ENCODE peak calls at places on chromosomes 13 and 19, in six cellular contexts. One of them, this sample, is unnamed. For H3K27me3, the result is how much of the 10 kb centered on the place peaks cover.

GRCh38 chr19:42140125-42140754 is 8.0 kb upstream of the POU2F2 start:
- DNase-seq in ascending aorta: no peak
- DNase-seq in psoas muscle: peak
- DNase-seq in SK-N-SH: no peak
- DNase-seq in Peyer's patch: no peak
- DNase-seq in effector memory CD4-positive, alpha-beta T cell: no peak
- DNase-seq in this sample: peak

GRCh38 chr13:30735025-30735967 is at the start of gene ALOX5AP:
- DNase-seq in ascending aorta: no peak
- DNase-seq in psoas muscle: no peak
- DNase-seq in SK-N-SH: no peak
- DNase-seq in Peyer's patch: no peak
- DNase-seq in effector memory CD4-positive, alpha-beta T cell: no peak
- DNase-seq in this sample: no peak

GRCh38 chr19:7515471-7516226 is at the start of gene ZNF358:
- DNase-seq in ascending aorta: peak
- DNase-seq in psoas muscle: peak
- DNase-seq in SK-N-SH: peak
- DNase-seq in Peyer's patch: peak
- DNase-seq in effector memory CD4-positive, alpha-beta T cell: no peak
- DNase-seq in this sample: peak

GRCh38 chr13:23870356-23871146 is 18.6 kb downstream of the MIPEP start:
- DNase-seq in ascending aorta: no peak
- DNase-seq in psoas muscle: no peak
- DNase-seq in SK-N-SH: no peak
- DNase-seq in Peyer's patch: no peak
- DNase-seq in effector memory CD4-positive, alpha-beta T cell: no peak
- DNase-seq in this sample: no peak

GRCh38 chr13:104357174-104357573 is 1291.0 kb upstream of the SLC10A2 start:
- DNase-seq in ascending aorta: no peak
- DNase-seq in psoas muscle: no peak
- DNase-seq in SK-N-SH: peak
- DNase-seq in Peyer's patch: no peak
- DNase-seq in effector memory CD4-positive, alpha-beta T cell: no peak
- DNase-seq in this sample: no peak

GRCh38 chr19:15288146-15288963 is 44.0 kb downstream of the BRD4 start:
- DNase-seq in ascending aorta: no peak
- DNase-seq in psoas muscle: no peak
- DNase-seq in SK-N-SH: peak
- DNase-seq in Peyer's patch: no peak
- DNase-seq in effector memory CD4-positive, alpha-beta T cell: no peak
- DNase-seq in this sample: no peak

GRCh38 chr13:28526876-28527275 is 31.9 kb upstream of the FLT1 start:
- DNase-seq in ascending aorta: no peak
- DNase-seq in psoas muscle: no peak
- DNase-seq in SK-N-SH: no peak
- DNase-seq in Peyer's patch: no peak
- DNase-seq in effector memory CD4-positive, alpha-beta T cell: no peak
- DNase-seq in this sample: no peak

GRCh38 chr13:37029617-37030016 is 29.0 kb downstream of the EXOSC8 start:
- DNase-seq in ascending aorta: no peak
- DNase-seq in psoas muscle: no peak
- DNase-seq in SK-N-SH: peak
- DNase-seq in Peyer's patch: no peak
- DNase-seq in effector memory CD4-positive, alpha-beta T cell: no peak
- DNase-seq in this sample: no peak

GRCh38 chr13:73622375-73622774 is 511.8 kb downstream of the KLF12 start:
- DNase-seq in ascending aorta: no peak
- DNase-seq in psoas muscle: no peak
- DNase-seq in SK-N-SH: no peak
- DNase-seq in Peyer's patch: no peak
- DNase-seq in effector memory CD4-positive, alpha-beta T cell: no peak
- DNase-seq in this sample: no peak

GRCh38 chr13:33284916-33285315 is 639 bp downstream of the STARD13 start:
- DNase-seq in ascending aorta: no peak
- DNase-seq in psoas muscle: no peak
- DNase-seq in SK-N-SH: no peak
- DNase-seq in Peyer's patch: no peak
- DNase-seq in effector memory CD4-positive, alpha-beta T cell: no peak
- DNase-seq in this sample: no peak

GRCh38 chr19:55452381-55453325 is 8.8 kb downstream of the ISOC2 start:
- DNase-seq in ascending aorta: no peak
- DNase-seq in psoas muscle: peak
- DNase-seq in SK-N-SH: peak
- DNase-seq in Peyer's patch: peak
- DNase-seq in effector memory CD4-positive, alpha-beta T cell: no peak
- DNase-seq in this sample: peak

GRCh38 chr19:49390131-49390977 is 2.3 kb downstream of the KASH5 start:
- DNase-seq in ascending aorta: no peak
- DNase-seq in psoas muscle: no peak
- DNase-seq in SK-N-SH: no peak
- DNase-seq in Peyer's patch: no peak
- DNase-seq in effector memory CD4-positive, alpha-beta T cell: no peak
- DNase-seq in this sample: no peak

GRCh38 chr19:49389406-49389805 is 1.4 kb downstream of the KASH5 start:
- DNase-seq in ascending aorta: no peak
- DNase-seq in psoas muscle: no peak
- DNase-seq in SK-N-SH: no peak
- DNase-seq in Peyer's patch: no peak
- DNase-seq in effector memory CD4-positive, alpha-beta T cell: no peak
- DNase-seq in this sample: no peak

GRCh38 chr19:49393871-49394270 is 5.8 kb downstream of the KASH5 start:
- DNase-seq in ascending aorta: no peak
- DNase-seq in psoas muscle: no peak
- DNase-seq in SK-N-SH: no peak
- DNase-seq in Peyer's patch: no peak
- DNase-seq in effector memory CD4-positive, alpha-beta T cell: no peak
- DNase-seq in this sample: no peak

GRCh38 chr19:49390978-49391304 is 2.9 kb downstream of the KASH5 start:
- DNase-seq in ascending aorta: no peak
- DNase-seq in psoas muscle: no peak
- DNase-seq in SK-N-SH: no peak
- DNase-seq in Peyer's patch: no peak
- DNase-seq in effector memory CD4-positive, alpha-beta T cell: no peak
- DNase-seq in this sample: no peak

DNA sequence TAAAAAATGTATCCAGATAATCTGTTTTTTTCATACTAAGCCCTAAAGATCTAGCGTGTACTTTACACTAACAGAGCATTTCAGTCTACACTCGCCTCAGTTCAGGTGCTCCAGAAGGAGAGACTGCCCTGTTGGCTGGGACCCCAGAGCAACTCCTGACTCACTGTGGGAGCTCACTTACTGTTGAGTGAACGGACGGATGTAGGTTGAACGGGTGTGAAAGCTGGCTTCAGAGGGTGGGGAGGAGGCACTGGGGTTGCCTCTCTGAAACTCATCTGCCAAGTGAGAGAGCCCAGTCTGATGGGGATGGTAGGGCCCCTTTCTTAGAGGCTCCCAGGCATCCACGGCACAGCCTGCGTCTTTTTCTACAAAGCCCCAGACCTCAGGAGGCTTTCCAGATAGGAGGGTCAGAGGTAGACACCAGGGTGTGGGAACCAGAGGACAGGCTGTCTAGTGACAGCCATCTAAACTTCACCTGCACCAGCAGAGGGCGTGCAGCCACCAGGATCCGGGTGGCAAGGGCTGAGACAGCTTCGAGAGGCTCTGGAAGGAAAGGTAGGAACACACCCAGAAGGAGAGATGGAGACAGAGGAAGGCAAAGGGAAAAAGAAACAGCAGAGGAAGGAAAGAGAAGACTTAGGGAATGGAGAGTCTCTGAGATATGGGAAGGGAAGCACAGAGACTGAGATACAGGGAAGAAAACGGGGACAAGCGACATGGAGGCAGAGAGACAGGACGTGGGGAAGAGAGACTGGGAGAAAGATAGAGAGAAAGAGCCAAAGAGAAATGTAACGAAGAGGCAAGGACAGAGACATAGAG is 3.7 kb downstream of the KASH5 start:
- DNase-seq in ascending aorta: peak
- DNase-seq in psoas muscle: peak
- DNase-seq in SK-N-SH: peak
- DNase-seq in Peyer's patch: peak
- DNase-seq in effector memory CD4-positive, alpha-beta T cell: peak
- DNase-seq in this sample: peak
- H3K27me3 ChIP-seq in ascending aorta: under half
- H3K27me3 ChIP-seq in psoas muscle: under half
- H3K27me3 ChIP-seq in SK-N-SH: under half
- H3K27me3 ChIP-seq in Peyer's patch: under half
- H3K27me3 ChIP-seq in effector memory CD4-positive, alpha-beta T cell: under half
- H3K27me3 ChIP-seq in this sample: under half

DNA sequence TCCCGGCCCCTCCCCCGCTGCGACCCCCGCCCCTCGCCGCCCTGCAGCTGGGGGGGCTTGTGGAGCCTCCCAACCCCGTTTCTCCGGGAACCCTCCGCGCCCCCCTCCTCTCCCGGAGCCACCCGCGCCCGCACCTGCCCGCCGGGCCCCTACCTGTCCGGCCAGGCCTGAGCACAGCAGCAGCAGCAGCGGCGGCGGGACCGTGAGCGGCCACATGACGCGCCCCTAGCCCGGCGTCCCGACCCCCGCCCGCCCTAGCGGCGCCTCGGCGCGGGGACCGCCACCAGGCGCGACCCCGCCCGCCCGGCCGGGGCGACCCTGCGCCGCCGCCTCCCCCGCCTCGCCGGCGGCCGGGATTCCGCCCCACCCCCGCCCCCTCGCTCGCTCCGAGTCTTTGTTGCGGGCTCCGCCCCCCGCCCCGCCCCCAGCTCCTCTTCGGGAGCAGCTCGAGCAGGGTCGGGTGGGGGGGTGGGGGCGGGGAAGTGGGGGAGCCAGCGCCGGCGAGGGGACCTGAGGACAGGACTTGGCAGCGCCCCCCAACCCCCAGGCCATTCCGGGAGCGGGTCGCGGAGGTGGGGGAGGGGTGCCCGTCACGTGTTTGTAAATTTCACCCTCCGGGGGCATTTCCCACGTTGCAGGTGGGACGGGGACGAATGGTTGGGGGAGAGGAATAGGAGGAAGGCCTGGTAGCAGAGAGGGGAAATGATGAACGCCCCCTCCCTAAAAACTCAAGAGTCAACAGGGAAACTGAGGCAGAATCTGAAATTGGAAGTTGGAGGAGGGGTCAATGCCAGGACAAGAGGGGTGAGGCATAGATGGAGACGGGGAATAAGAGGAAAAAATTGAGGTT is at the start of gene OLFM2:
- DNase-seq in ascending aorta: no peak
- DNase-seq in psoas muscle: no peak
- DNase-seq in SK-N-SH: peak
- DNase-seq in Peyer's patch: no peak
- DNase-seq in effector memory CD4-positive, alpha-beta T cell: no peak
- DNase-seq in this sample: no peak
- H3K27me3 ChIP-seq in ascending aorta: under half
- H3K27me3 ChIP-seq in psoas muscle: under half
- H3K27me3 ChIP-seq in SK-N-SH: under half
- H3K27me3 ChIP-seq in Peyer's patch: under half
- H3K27me3 ChIP-seq in effector memory CD4-positive, alpha-beta T cell: under half
- H3K27me3 ChIP-seq in this sample: under half

GRCh38 chr19:38223617-38224013 is 407 bp downstream of the DPF1 start:
- DNase-seq in ascending aorta: no peak
- DNase-seq in psoas muscle: no peak
- DNase-seq in SK-N-SH: no peak
- DNase-seq in Peyer's patch: no peak
- DNase-seq in effector memory CD4-positive, alpha-beta T cell: no peak
- DNase-seq in this sample: no peak

GRCh38 chr19:38221421-38221820 is 2.6 kb downstream of the DPF1 start:
- DNase-seq in ascending aorta: no peak
- DNase-seq in psoas muscle: no peak
- DNase-seq in SK-N-SH: no peak
- DNase-seq in Peyer's patch: no peak
- DNase-seq in effector memory CD4-positive, alpha-beta T cell: no peak
- DNase-seq in this sample: no peak

GRCh38 chr19:38223119-38223523 is 901 bp downstream of the DPF1 start:
- DNase-seq in ascending aorta: no peak
- DNase-seq in psoas muscle: no peak
- DNase-seq in SK-N-SH: no peak
- DNase-seq in Peyer's patch: no peak
- DNase-seq in effector memory CD4-positive, alpha-beta T cell: no peak
- DNase-seq in this sample: no peak

GRCh38 chr19:38221919-38222828 is 1.8 kb downstream of the DPF1 start:
- DNase-seq in ascending aorta: no peak
- DNase-seq in psoas muscle: no peak
- DNase-seq in SK-N-SH: peak
- DNase-seq in Peyer's patch: no peak
- DNase-seq in effector memory CD4-positive, alpha-beta T cell: no peak
- DNase-seq in this sample: no peak

GRCh38 chr19:38224014-38224862 is at the start of gene DPF1:
- DNase-seq in ascending aorta: no peak
- DNase-seq in psoas muscle: no peak
- DNase-seq in SK-N-SH: peak
- DNase-seq in Peyer's patch: no peak
- DNase-seq in effector memory CD4-positive, alpha-beta T cell: peak
- DNase-seq in this sample: no peak
- H3K27me3 ChIP-seq in ascending aorta: under half
- H3K27me3 ChIP-seq in psoas muscle: under half
- H3K27me3 ChIP-seq in SK-N-SH: under half
- H3K27me3 ChIP-seq in Peyer's patch: under half
- H3K27me3 ChIP-seq in effector memory CD4-positive, alpha-beta T cell: half or more
- H3K27me3 ChIP-seq in this sample: half or more

GRCh38 chr19:40512473-40513344 is 45.9 kb downstream of the SPTBN4 start:
- DNase-seq in ascending aorta: no peak
- DNase-seq in psoas muscle: no peak
- DNase-seq in SK-N-SH: peak
- DNase-seq in Peyer's patch: no peak
- DNase-seq in effector memory CD4-positive, alpha-beta T cell: no peak
- DNase-seq in this sample: no peak

GRCh38 chr19:40512110-40512472 is 45.3 kb downstream of the SPTBN4 start:
- DNase-seq in ascending aorta: no peak
- DNase-seq in psoas muscle: no peak
- DNase-seq in SK-N-SH: no peak
- DNase-seq in Peyer's patch: no peak
- DNase-seq in effector memory CD4-positive, alpha-beta T cell: no peak
- DNase-seq in this sample: no peak

GRCh38 chr19:40513345-40513678 is 46.5 kb downstream of the SPTBN4 start:
- DNase-seq in ascending aorta: no peak
- DNase-seq in psoas muscle: no peak
- DNase-seq in SK-N-SH: no peak
- DNase-seq in Peyer's patch: no peak
- DNase-seq in effector memory CD4-positive, alpha-beta T cell: no peak
- DNase-seq in this sample: no peak

GRCh38 chr19:40511487-40511886 is 44.7 kb downstream of the SPTBN4 start:
- DNase-seq in ascending aorta: no peak
- DNase-seq in psoas muscle: no peak
- DNase-seq in SK-N-SH: no peak
- DNase-seq in Peyer's patch: no peak
- DNase-seq in effector memory CD4-positive, alpha-beta T cell: no peak
- DNase-seq in this sample: no peak

DNA sequence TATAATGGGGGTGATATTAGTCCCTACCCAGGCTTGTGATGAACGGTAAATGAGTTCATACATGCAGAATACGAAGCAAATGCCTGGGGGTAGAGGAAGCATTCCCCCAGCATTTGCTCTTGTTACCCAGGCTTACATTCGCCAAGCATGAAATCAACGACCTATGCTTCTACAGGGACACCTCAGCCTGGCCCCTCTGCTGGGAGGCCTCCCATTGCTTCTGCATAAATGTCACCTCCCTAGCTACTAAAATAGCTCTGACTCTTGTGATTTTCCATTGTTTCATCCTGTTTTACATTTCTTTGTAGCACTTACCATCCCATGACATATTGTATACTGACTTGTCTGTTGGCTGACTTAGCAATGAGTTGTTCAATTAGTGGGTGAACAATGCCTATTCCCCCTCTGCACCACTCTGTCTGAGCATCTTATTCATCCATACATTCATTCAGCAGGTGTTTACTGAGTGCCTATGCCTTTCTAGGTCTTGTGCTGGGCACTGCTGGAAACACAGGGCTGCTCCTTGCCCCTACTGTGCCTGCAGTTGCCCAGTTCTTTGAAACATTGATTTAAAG is 47.0 kb downstream of the SPTBN4 start:
- DNase-seq in ascending aorta: no peak
- DNase-seq in psoas muscle: no peak
- DNase-seq in SK-N-SH: no peak
- DNase-seq in Peyer's patch: no peak
- DNase-seq in effector memory CD4-positive, alpha-beta T cell: no peak
- DNase-seq in this sample: no peak
- H3K27me3 ChIP-seq in ascending aorta: under half
- H3K27me3 ChIP-seq in psoas muscle: under half
- H3K27me3 ChIP-seq in SK-N-SH: under half
- H3K27me3 ChIP-seq in Peyer's patch: under half
- H3K27me3 ChIP-seq in effector memory CD4-positive, alpha-beta T cell: under half
- H3K27me3 ChIP-seq in this sample: under half